ENCODE peak calls at places on chromosomes 13 and 19, in four cellular contexts. One of them, this sample, is unnamed.

GRCh38 chr19:29367701-29368306 is 154.9 kb upstream of the UQCRFS1 start:
- DNase-seq in K562: no peak
- DNase-seq in GM12878: no peak
- DNase-seq in HepG2: no peak
- DNase-seq in this sample: no peak

GRCh38 chr13:46288570-46289259 is 77.0 kb downstream of the LRRC63 start:
- DNase-seq in HepG2: peak; percentile 27
- DNase-seq in K562: peak; percentile 26
- DNase-seq in GM12878: peak; percentile 19
- DNase-seq in this sample: no peak

GRCh38 chr13:50909605-50910482 is at the start of gene RNASEH2B:
- DNase-seq in K562: peak; percentile 78
- DNase-seq in HepG2: peak; percentile 58
- DNase-seq in GM12878: no peak
- DNase-seq in this sample: peak; percentile 67

GRCh38 chr13:59038824-59039223 is 1124.9 kb downstream of the DIAPH3 start:
- DNase-seq in K562: no peak
- DNase-seq in HepG2: no peak
- DNase-seq in GM12878: no peak
- DNase-seq in this sample: no peak

GRCh38 chr13:113864303-113864890 is 521 bp upstream of the GAS6 start:
- DNase-seq in K562: no peak
- DNase-seq in GM12878: no peak
- DNase-seq in HepG2: no peak
- DNase-seq in this sample: no peak

GRCh38 chr19:41001243-41001971 is 10.3 kb downstream of the CYP2B6 start:
- DNase-seq in K562: peak; percentile 22
- DNase-seq in HepG2: no peak
- DNase-seq in GM12878: no peak
- DNase-seq in this sample: peak; percentile 24

GRCh38 chr13:62433660-62434059 is 1018.0 kb upstream of the PCDH20 start:
- DNase-seq in K562: no peak
- DNase-seq in HepG2: no peak
- DNase-seq in GM12878: no peak
- DNase-seq in this sample: no peak

GRCh38 chr13:108948269-108948671 is 318.9 kb downstream of the MYO16 start:
- DNase-seq in HepG2: peak; percentile 24
- DNase-seq in GM12878: no peak
- DNase-seq in K562: no peak
- DNase-seq in this sample: no peak

GRCh38 chr19:1177322-1178114 is 3.5 kb upstream of the SBNO2 start:
- DNase-seq in GM12878: no peak
- DNase-seq in HepG2: no peak
- DNase-seq in K562: no peak
- DNase-seq in this sample: no peak

GRCh38 chr13:87667686-87668085 is 3.5 kb upstream of the SLITRK5 start:
- DNase-seq in GM12878: no peak
- DNase-seq in HepG2: no peak
- DNase-seq in K562: no peak
- DNase-seq in this sample: no peak

GRCh38 chr19:33622809-33623511 is 1.2 kb downstream of the CHST8 start:
- DNase-seq in HepG2: no peak
- DNase-seq in GM12878: no peak
- DNase-seq in K562: no peak
- DNase-seq in this sample: peak; percentile 50

GRCh38 chr19:15696654-15697194 is 23.8 kb downstream of the CYP4F12 start:
- DNase-seq in HepG2: no peak
- DNase-seq in GM12878: no peak
- DNase-seq in K562: no peak
- DNase-seq in this sample: no peak

GRCh38 chr19:10565028-10565566 is 713 bp downstream of the KRI1 start:
- DNase-seq in HepG2: no peak
- DNase-seq in K562: peak; percentile 79
- DNase-seq in GM12878: no peak
- DNase-seq in this sample: peak; percentile 63

GRCh38 chr19:17762505-17763229 is 11.4 kb downstream of the FCHO1 start:
- DNase-seq in K562: peak; percentile 90
- DNase-seq in HepG2: peak; percentile 59
- DNase-seq in GM12878: no peak
- DNase-seq in this sample: peak; percentile 91

GRCh38 chr19:52138614-52139290 is 986 bp downstream of the ZNF616 start:
- DNase-seq in K562: peak; percentile 49
- DNase-seq in GM12878: no peak
- DNase-seq in HepG2: peak; percentile 34
- DNase-seq in this sample: peak; percentile 62

GRCh38 chr13:109383683-109384082 is 402.7 kb downstream of the IRS2 start:
- DNase-seq in GM12878: no peak
- DNase-seq in HepG2: no peak
- DNase-seq in K562: no peak
- DNase-seq in this sample: no peak

GRCh38 chr13:108225440-108225839 is 7.2 kb downstream of the ABHD13 start:
- DNase-seq in GM12878: no peak
- DNase-seq in HepG2: no peak
- DNase-seq in K562: no peak
- DNase-seq in this sample: no peak

GRCh38 chr19:30362156-30362754 is 9.9 kb upstream of the ZNF536 start:
- DNase-seq in K562: no peak
- DNase-seq in HepG2: no peak
- DNase-seq in GM12878: no peak
- DNase-seq in this sample: no peak

GRCh38 chr19:50658438-50659317 is 9.4 kb downstream of the C19orf81 start:
- DNase-seq in HepG2: no peak
- DNase-seq in GM12878: no peak
- DNase-seq in K562: peak; percentile 99
- DNase-seq in this sample: peak; percentile 95

GRCh38 chr19:46115396-46116109 is 8.9 kb downstream of the IGFL3 start:
- DNase-seq in K562: no peak
- DNase-seq in HepG2: no peak
- DNase-seq in GM12878: peak; percentile 31
- DNase-seq in this sample: no peak

GRCh38 chr13:97263160-97263559 is 41.0 kb downstream of the MBNL2 start:
- DNase-seq in K562: no peak
- DNase-seq in HepG2: no peak
- DNase-seq in GM12878: no peak
- DNase-seq in this sample: no peak

GRCh38 chr13:28355822-28356371 is 139.0 kb downstream of the FLT1 start:
- DNase-seq in HepG2: no peak
- DNase-seq in GM12878: no peak
- DNase-seq in K562: peak; percentile 34
- DNase-seq in this sample: no peak

GRCh38 chr19:10431254-10431942 is 11.1 kb downstream of the PDE4A start:
- DNase-seq in GM12878: peak; percentile 61
- DNase-seq in K562: peak; percentile 43
- DNase-seq in HepG2: no peak
- DNase-seq in this sample: peak; percentile 34

GRCh38 chr19:55546822-55547614 is 1.7 kb upstream of the SBK3 start:
- DNase-seq in GM12878: no peak
- DNase-seq in K562: peak; percentile 63
- DNase-seq in HepG2: peak; percentile 35
- DNase-seq in this sample: no peak

GRCh38 chr13:21434588-21434987 is 24.5 kb downstream of the ZDHHC20 start:
- DNase-seq in K562: no peak
- DNase-seq in GM12878: no peak
- DNase-seq in HepG2: no peak
- DNase-seq in this sample: no peak

GRCh38 chr19:3190921-3191805 is 5.4 kb downstream of the NCLN start:
- DNase-seq in GM12878: no peak
- DNase-seq in K562: no peak
- DNase-seq in HepG2: no peak
- DNase-seq in this sample: no peak

GRCh38 chr19:8004723-8005513 is 523 bp downstream of the ELAVL1 start:
- DNase-seq in HepG2: no peak
- DNase-seq in GM12878: no peak
- DNase-seq in K562: peak; percentile 54
- DNase-seq in this sample: no peak

GRCh38 chr13:43239441-43239840 is 216.1 kb downstream of the DNAJC15 start:
- DNase-seq in K562: no peak
- DNase-seq in GM12878: no peak
- DNase-seq in HepG2: no peak
- DNase-seq in this sample: no peak

GRCh38 chr13:32537580-32538233 is 888 bp downstream of the N4BP2L2 start:
- DNase-seq in GM12878: no peak
- DNase-seq in HepG2: no peak
- DNase-seq in K562: peak; percentile 16
- DNase-seq in this sample: peak; percentile 33

GRCh38 chr13:50969691-50970090 is 60.1 kb downstream of the RNASEH2B start:
- DNase-seq in K562: no peak
- DNase-seq in HepG2: peak; percentile 11
- DNase-seq in GM12878: no peak
- DNase-seq in this sample: peak; percentile 49

GRCh38 chr13:27549406-27549981 is 70.8 kb downstream of the LNX2 start:
- DNase-seq in HepG2: no peak
- DNase-seq in GM12878: no peak
- DNase-seq in K562: no peak
- DNase-seq in this sample: no peak

GRCh38 chr19:23440791-23441190 is 45.5 kb upstream of the ZNF91 start:
- DNase-seq in K562: no peak
- DNase-seq in HepG2: no peak
- DNase-seq in GM12878: no peak
- DNase-seq in this sample: peak; percentile 66

GRCh38 chr13:38417241-38417640 is 67.6 kb downstream of the UFM1 start:
- DNase-seq in HepG2: no peak
- DNase-seq in K562: no peak
- DNase-seq in GM12878: no peak
- DNase-seq in this sample: no peak
- TF ChIP-seq ESRRA in HepG2: no peak
- TF ChIP-seq ESRRA in K562: no peak
- TF ChIP-seq ESRRA in GM12878: no peak
- TF ChIP-seq ESRRA in this sample: no peak

GRCh38 chr13:99980201-99981114 is 1.1 kb upstream of the ZIC2 start:
- DNase-seq in GM12878: no peak
- DNase-seq in K562: peak; percentile 90
- DNase-seq in HepG2: no peak
- DNase-seq in this sample: peak; percentile 87
- TF ChIP-seq CBFB in GM12878: no peak
- TF ChIP-seq CBFB in K562: no peak
- TF ChIP-seq CBFB in HepG2: no peak
- TF ChIP-seq CBFB in this sample: no peak

DNA sequence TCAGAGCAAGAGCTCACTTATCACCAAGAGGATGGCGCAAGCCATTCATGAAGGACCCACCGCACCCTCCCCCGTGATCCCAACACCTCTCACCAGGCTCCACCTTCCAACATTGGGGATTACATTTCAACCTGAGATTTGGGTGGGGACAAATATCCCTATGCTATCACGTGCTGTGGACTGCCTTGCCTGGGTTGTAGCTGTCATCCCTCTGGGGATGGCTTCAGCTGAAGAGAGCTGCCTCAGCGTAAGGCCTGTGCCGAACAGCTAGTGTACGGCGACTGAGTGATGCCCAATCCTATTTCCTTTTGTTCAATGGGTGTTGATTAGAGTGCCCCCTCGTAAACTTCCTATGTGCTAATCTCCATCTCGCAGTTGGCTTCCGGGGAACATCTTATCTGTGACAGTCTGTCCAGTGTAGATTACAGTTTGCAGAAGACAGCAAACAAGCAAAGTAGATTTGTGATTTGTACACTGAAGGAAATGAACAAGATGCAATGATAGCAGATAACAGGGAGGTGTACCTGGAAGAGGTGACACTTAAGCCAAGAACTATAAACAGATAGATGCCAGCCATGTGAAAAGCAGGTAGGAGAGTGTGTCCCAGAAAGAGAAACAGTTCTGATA is 11.8 kb upstream of the RCBTB1 start:
- DNase-seq in K562: no peak
- DNase-seq in HepG2: no peak
- DNase-seq in GM12878: no peak
- DNase-seq in this sample: no peak
- TF ChIP-seq MAX in K562: no peak
- TF ChIP-seq MAX in HepG2: no peak
- TF ChIP-seq MAX in GM12878: no peak
- TF ChIP-seq MAX in this sample: no peak

DNA sequence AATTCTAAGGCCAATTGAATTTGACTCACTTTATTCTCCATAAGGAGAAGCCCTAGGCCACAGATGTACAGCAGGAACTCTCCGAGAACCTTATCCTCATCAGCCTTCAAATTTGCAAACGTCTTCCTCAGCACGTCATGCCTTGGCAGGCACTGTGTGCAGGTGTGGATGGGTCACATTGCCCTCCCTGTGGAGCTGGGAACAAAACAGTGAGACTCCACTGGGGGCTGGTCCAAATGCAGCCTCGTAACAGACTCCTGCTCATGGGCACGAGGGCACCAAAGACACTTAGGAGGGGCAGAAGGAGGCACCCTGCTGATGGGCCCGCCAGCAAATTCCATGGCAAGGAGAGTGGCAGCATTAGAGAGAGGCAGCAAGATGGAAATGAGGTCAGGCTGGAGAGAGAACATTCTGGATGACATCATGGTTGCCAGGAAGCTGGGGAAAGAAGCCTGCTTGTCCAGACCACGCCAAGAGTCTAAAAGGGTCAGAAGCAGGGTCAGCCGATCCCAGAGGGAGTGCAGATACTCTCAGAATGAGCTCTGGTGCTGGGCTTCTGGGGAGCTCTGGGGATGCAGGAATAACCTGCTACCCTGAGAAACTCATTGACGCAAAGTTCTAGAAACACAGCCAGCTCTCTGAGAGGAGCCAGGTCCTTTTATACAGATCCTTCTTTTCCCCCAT is 242.2 kb downstream of the B3GLCT start:
- DNase-seq in K562: no peak
- DNase-seq in HepG2: no peak
- DNase-seq in GM12878: no peak
- DNase-seq in this sample: no peak
- TF ChIP-seq ESRRA in K562: no peak
- TF ChIP-seq ESRRA in HepG2: no peak
- TF ChIP-seq ESRRA in GM12878: no peak
- TF ChIP-seq ESRRA in this sample: no peak

GRCh38 chr13:74202129-74202528 is 67.9 kb upstream of the KLF12 start:
- DNase-seq in HepG2: no peak
- DNase-seq in K562: no peak
- DNase-seq in GM12878: no peak
- DNase-seq in this sample: no peak

GRCh38 chr13:74205313-74205690 is 71.1 kb upstream of the KLF12 start:
- DNase-seq in K562: no peak
- DNase-seq in HepG2: no peak
- DNase-seq in GM12878: no peak
- DNase-seq in this sample: no peak

GRCh38 chr13:74204606-74205312 is 70.6 kb upstream of the KLF12 start:
- DNase-seq in K562: no peak
- DNase-seq in GM12878: no peak
- DNase-seq in HepG2: no peak
- DNase-seq in this sample: no peak

GRCh38 chr13:74201530-74201929 is 67.3 kb upstream of the KLF12 start:
- DNase-seq in GM12878: no peak
- DNase-seq in HepG2: no peak
- DNase-seq in K562: no peak
- DNase-seq in this sample: no peak

GRCh38 chr13:74203576-74203975 is 69.4 kb upstream of the KLF12 start:
- DNase-seq in GM12878: no peak
- DNase-seq in K562: no peak
- DNase-seq in HepG2: no peak
- DNase-seq in this sample: no peak
- TF ChIP-seq CBFB in GM12878: no peak
- TF ChIP-seq CBFB in K562: no peak
- TF ChIP-seq CBFB in HepG2: no peak
- TF ChIP-seq CBFB in this sample: no peak

This sample was measured in WTC11.